ENCODE peak calls at places on chromosomes 16 and 17, in ten cellular contexts. J is neural progenitor cell; E is thoracic aorta; C is CD8-positive, alpha-beta T cell; R is GM23248; L is tibial nerve; W is CD4-positive, CD25-positive, alpha-beta regulatory T cell; X is sigmoid colon; V is transverse colon; M is colonic mucosa. A is an unnamed sample. For H3K36me3, the result is how much of the 10 kb centered on the place peaks cover.

GRCh38 chr16:8874388-8874787 is 5.6 kb upstream of the CARHSP1 start:
- DNase-seq in J (no peak), E (no peak), C (no peak), R (peak), L (no peak), W (no peak), X (no peak), V (no peak), M (no peak), A (no peak)

GRCh38 chr17:17129466-17129865 is 76.7 kb downstream of the PLD6 start:
- DNase-seq in J (no peak), E (no peak), C (no peak), R (no peak), L (no peak), W (no peak), X (no peak), V (no peak), M (no peak), A (no peak)

GRCh38 chr16:3577302-3577752 is at the start of gene NLRC3:
- DNase-seq in J (no peak), E (no peak), C (peak), R (no peak), L (no peak), W (peak), X (no peak), V (peak), M (no peak), A (no peak)

GRCh38 chr16:27408602-27409031 is 6.6 kb downstream of the IL21R start:
- DNase-seq in J (no peak), E (no peak), C (no peak), R (no peak), L (no peak), W (no peak), X (no peak), V (no peak), M (no peak), A (no peak)

GRCh38 chr17:82793974-82794620 is 42.2 kb downstream of the TBCD start:
- DNase-seq in J (no peak), E (no peak), C (no peak), R (peak), L (no peak), W (no peak), X (peak), V (no peak), M (no peak), A (no peak)

GRCh38 chr16:51592535-51592934 is 441.5 kb upstream of the SALL1 start:
- DNase-seq in J (peak), E (no peak), C (no peak), R (no peak), L (no peak), W (no peak), X (no peak), V (no peak), M (no peak), A (no peak)

GRCh38 chr17:57114085-57114673 is 29.1 kb downstream of the AKAP1 start:
- DNase-seq in J (peak), E (no peak), C (peak), R (peak), L (peak), W (peak), X (no peak), V (peak), M (peak), A (no peak)

GRCh38 chr17:37147301-37147812 is 198.6 kb downstream of the AATF start:
- DNase-seq in J (no peak), E (no peak), C (no peak), R (no peak), L (no peak), W (peak), X (no peak), V (no peak), M (no peak), A (no peak)

GRCh38 chr17:2929881-2930533 is 133.4 kb downstream of the OR1D5 start:
- DNase-seq in J (peak), E (no peak), C (no peak), R (peak), L (no peak), W (peak), X (no peak), V (peak), M (peak), A (no peak)

GRCh38 chr16:76386784-76387183 is 109.6 kb downstream of the CNTNAP4 start:
- DNase-seq in J (no peak), E (no peak), C (no peak), R (no peak), L (no peak), W (no peak), X (no peak), V (no peak), M (no peak), A (no peak)

GRCh38 chr17:78774456-78774855 is 7.6 kb downstream of the CYTH1 start:
- DNase-seq in J (no peak), E (no peak), C (no peak), R (peak), L (no peak), W (peak), X (peak), V (no peak), M (no peak), A (no peak)

GRCh38 chr16:1871974-1872635 is at the start of gene MEIOB:
- DNase-seq in J (peak), E (no peak), C (no peak), R (peak), L (no peak), W (no peak), X (no peak), V (peak), M (peak), A (no peak)

GRCh38 chr17:79891113-79891730 is 52.0 kb upstream of the CBX4 start:
- DNase-seq in J (no peak), E (no peak), C (peak), R (no peak), L (no peak), W (no peak), X (no peak), V (no peak), M (no peak), A (no peak)

GRCh38 chr16:17377360-17378324 is 93.1 kb downstream of the XYLT1 start:
- DNase-seq in J (peak), E (no peak), C (no peak), R (peak), L (no peak), W (no peak), X (no peak), V (no peak), M (no peak), A (no peak)

GRCh38 chr17:27370776-27371175 is 76.9 kb downstream of the WSB1 start:
- DNase-seq in J (no peak), E (no peak), C (no peak), R (no peak), L (no peak), W (no peak), X (no peak), V (no peak), M (no peak), A (no peak)

GRCh38 chr16:56565023-56565477 is at the start of gene MT4:
- DNase-seq in J (no peak), E (no peak), C (no peak), R (no peak), L (no peak), W (no peak), X (no peak), V (no peak), M (no peak), A (no peak)

GRCh38 chr17:39982069-39982371 is 1.4 kb downstream of the PSMD3 start:
- DNase-seq in J (no peak), E (no peak), C (no peak), R (no peak), L (no peak), W (no peak), X (no peak), V (no peak), M (no peak), A (no peak)

GRCh38 chr17:55641559-55642160 is 81.0 kb downstream of the TMEM100 start:
- DNase-seq in J (peak), E (no peak), C (no peak), R (peak), L (peak), W (peak), X (peak), V (peak), M (peak), A (peak)

GRCh38 chr17:13484020-13484419 is 117.7 kb downstream of the HS3ST3A1 start:
- DNase-seq in J (no peak), E (no peak), C (no peak), R (peak), L (no peak), W (no peak), X (no peak), V (no peak), M (no peak), A (no peak)

GRCh38 chr17:61411944-61412859 is 12.6 kb downstream of the TBX2 start:
- DNase-seq in J (peak), E (no peak), C (peak), R (peak), L (peak), W (peak), X (peak), V (peak), M (peak), A (peak)

GRCh38 chr17:73943416-73943770 is 260.1 kb upstream of the RPL38 start:
- DNase-seq in J (no peak), E (no peak), C (no peak), R (no peak), L (no peak), W (no peak), X (no peak), V (no peak), M (no peak), A (no peak)

GRCh38 chr16:2033057-2033911 is 6.6 kb downstream of the NHERF2 start:
- DNase-seq in J (peak), E (peak), C (no peak), R (peak), L (peak), W (no peak), X (peak), V (peak), M (no peak), A (peak)

GRCh38 chr16:86626284-86626683 is 47.9 kb downstream of the FOXL1 start:
- DNase-seq in J (no peak), E (no peak), C (no peak), R (no peak), L (no peak), W (no peak), X (peak), V (no peak), M (no peak), A (no peak)

GRCh38 chr16:66717112-66717675 is 20.7 kb upstream of the CMTM4 start:
- DNase-seq in J (peak), E (no peak), C (no peak), R (peak), L (no peak), W (peak), X (no peak), V (peak), M (peak), A (no peak)

GRCh38 chr17:74542166-74542565 is 3.7 kb downstream of the CD300C start:
- DNase-seq in J (no peak), E (no peak), C (no peak), R (no peak), L (no peak), W (no peak), X (peak), V (no peak), M (no peak), A (peak)

GRCh38 chr17:20127660-20128413 is 118.7 kb downstream of the SPECC1 start:
- DNase-seq in J (no peak), E (no peak), C (no peak), R (peak), L (no peak), W (no peak), X (no peak), V (no peak), M (no peak), A (no peak)
- H3K36me3 ChIP-seq in J (under half), E (under half), C (under half), R (under half), L (under half), W (under half), X (under half), V (under half), M (under half), A (under half)

GRCh38 chr17:21199856-21200255 is 14.1 kb downstream of the TMEM11 start:
- DNase-seq in J (peak), E (no peak), C (no peak), R (no peak), L (no peak), W (no peak), X (no peak), V (no peak), M (no peak), A (no peak)

GRCh38 chr17:21200590-21201301 is 13.2 kb downstream of the TMEM11 start:
- DNase-seq in J (no peak), E (no peak), C (no peak), R (peak), L (no peak), W (no peak), X (no peak), V (no peak), M (no peak), A (no peak)

GRCh38 chr17:21198411-21198810 is 15.6 kb downstream of the TMEM11 start:
- DNase-seq in J (no peak), E (no peak), C (no peak), R (no peak), L (no peak), W (no peak), X (no peak), V (no peak), M (no peak), A (no peak)

GRCh38 chr17:21201302-21201602 is 12.7 kb downstream of the TMEM11 start:
- DNase-seq in J (no peak), E (no peak), C (no peak), R (peak), L (no peak), W (no peak), X (no peak), V (no peak), M (no peak), A (no peak)

GRCh38 chr17:21199311-21199710 is 14.7 kb downstream of the TMEM11 start:
- DNase-seq in J (peak), E (no peak), C (no peak), R (peak), L (no peak), W (no peak), X (no peak), V (no peak), M (no peak), A (no peak)
- H3K27ac ChIP-seq in J (no peak), E (no peak), C (no peak), R (peak), L (no peak), W (no peak), X (no peak), V (no peak), M (no peak), A (no peak)

GRCh38 chr16:89221604-89222003 is 4.1 kb downstream of the ZNF778 start:
- DNase-seq in J (no peak), E (no peak), C (no peak), R (no peak), L (no peak), W (no peak), X (no peak), V (no peak), M (no peak), A (no peak)

GRCh38 chr16:89219365-89219764 is 1.9 kb downstream of the ZNF778 start:
- DNase-seq in J (no peak), E (no peak), C (no peak), R (no peak), L (no peak), W (no peak), X (no peak), V (no peak), M (no peak), A (no peak)

GRCh38 chr16:89224665-89225064 is 7.2 kb downstream of the ZNF778 start:
- DNase-seq in J (no peak), E (no peak), C (no peak), R (no peak), L (no peak), W (no peak), X (no peak), V (no peak), M (no peak), A (no peak)

GRCh38 chr16:89217388-89218191 is at the start of gene ZNF778:
- DNase-seq in J (peak), E (no peak), C (peak), R (peak), L (peak), W (peak), X (peak), V (peak), M (peak), A (peak)

DNA sequence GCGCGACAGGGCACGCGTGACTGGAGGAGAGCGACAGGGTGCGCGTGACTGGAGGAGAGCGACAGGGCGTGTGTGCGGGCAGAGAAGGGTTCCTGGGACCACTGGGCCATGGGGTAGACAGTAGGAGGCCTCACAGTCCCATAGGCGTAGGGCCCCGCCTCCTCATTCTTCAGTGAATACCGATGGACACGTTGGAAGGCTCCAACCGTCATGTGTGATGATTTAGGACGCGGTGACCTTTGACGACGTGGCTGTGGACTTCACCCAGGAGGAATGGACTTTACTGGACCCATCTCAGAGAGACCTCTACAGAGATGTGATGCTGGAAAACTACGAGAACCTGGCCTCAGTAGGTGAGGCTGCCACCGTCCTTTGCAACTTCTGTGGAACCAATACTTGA is 5.4 kb downstream of the ZNF778 start:
- DNase-seq in J (no peak), E (no peak), C (no peak), R (no peak), L (no peak), W (no peak), X (no peak), V (no peak), M (no peak), A (no peak)
- H3K36me3 ChIP-seq in J (under half), E (under half), C (under half), R (half or more), L (under half), W (half or more), X (under half), V (under half), M (under half), A (half or more)

GRCh38 chr16:85565340-85565739 is 47.8 kb upstream of the GSE1 start:
- DNase-seq in J (no peak), E (no peak), C (no peak), R (no peak), L (no peak), W (no peak), X (no peak), V (no peak), M (no peak), A (no peak)
- H3K27ac ChIP-seq in J (no peak), E (no peak), C (no peak), R (no peak), L (no peak), W (no peak), X (no peak), V (peak), M (no peak), A (no peak)

GRCh38 chr16:55487048-55487803 is 8.2 kb downstream of the MMP2 start:
- DNase-seq in J (no peak), E (no peak), C (no peak), R (peak), L (peak), W (no peak), X (peak), V (no peak), M (no peak), A (peak)
- H3K36me3 ChIP-seq in J (under half), E (under half), C (under half), R (half or more), L (under half), W (under half), X (under half), V (under half), M (under half), A (half or more)

A was measured in ascending aorta.